ENCODE peak calls at places on chromosomes 6 and 20, in eight cellular contexts. F, D, X, A, E, Q, U and O are unnamed samples.

GRCh38 chr20:64156886-64157875 is 7.1 kb upstream of the MYT1 start:
- DNase-seq in F (no peak), D (no peak), X (no peak), A (no peak), E (no peak), Q (no peak), U (no peak), O (peak; percentile 50)

GRCh38 chr6:168326294-168327261 is 7.0 kb upstream of the DACT2 start:
- DNase-seq in F (no peak), D (no peak), X (no peak), A (no peak), E (no peak), Q (peak; percentile 99), U (no peak), O (no peak)

GRCh38 chr6:26031151-26031594 is 56.1 kb upstream of the HFE start:
- DNase-seq in F (no peak), D (no peak), X (no peak), A (no peak), E (no peak), Q (no peak), U (no peak), O (no peak)

GRCh38 chr6:134529921-134530320 is 212.0 kb upstream of the SGK1 start:
- DNase-seq in F (no peak), D (no peak), X (no peak), A (no peak), E (peak; percentile 28), Q (peak; percentile 93), U (no peak), O (no peak)

GRCh38 chr20:46073024-46073423 is 16.7 kb downstream of the NCOA5 start:
- DNase-seq in F (no peak), D (no peak), X (no peak), A (no peak), E (no peak), Q (no peak), U (no peak), O (no peak)

GRCh38 chr6:143063631-143064030 is 2.9 kb downstream of the AIG1 start:
- DNase-seq in F (no peak), D (no peak), X (no peak), A (no peak), E (no peak), Q (no peak), U (no peak), O (no peak)

GRCh38 chr20:13821876-13822275 is 37.0 kb downstream of the NDUFAF5 start:
- DNase-seq in F (no peak), D (no peak), X (no peak), A (no peak), E (no peak), Q (no peak), U (no peak), O (no peak)

GRCh38 chr6:108453601-108454157 is 107.0 kb upstream of the FOXO3 start:
- DNase-seq in F (no peak), D (no peak), X (no peak), A (no peak), E (no peak), Q (no peak), U (no peak), O (no peak)

GRCh38 chr6:104109806-104110205 is 749.9 kb downstream of the HACE1 start:
- DNase-seq in F (no peak), D (no peak), X (no peak), A (no peak), E (no peak), Q (no peak), U (no peak), O (no peak)

GRCh38 chr20:50651676-50652075 is 39.7 kb downstream of the RIPOR3 start:
- DNase-seq in F (no peak), D (no peak), X (no peak), A (no peak), E (no peak), Q (no peak), U (no peak), O (no peak)

DNA sequence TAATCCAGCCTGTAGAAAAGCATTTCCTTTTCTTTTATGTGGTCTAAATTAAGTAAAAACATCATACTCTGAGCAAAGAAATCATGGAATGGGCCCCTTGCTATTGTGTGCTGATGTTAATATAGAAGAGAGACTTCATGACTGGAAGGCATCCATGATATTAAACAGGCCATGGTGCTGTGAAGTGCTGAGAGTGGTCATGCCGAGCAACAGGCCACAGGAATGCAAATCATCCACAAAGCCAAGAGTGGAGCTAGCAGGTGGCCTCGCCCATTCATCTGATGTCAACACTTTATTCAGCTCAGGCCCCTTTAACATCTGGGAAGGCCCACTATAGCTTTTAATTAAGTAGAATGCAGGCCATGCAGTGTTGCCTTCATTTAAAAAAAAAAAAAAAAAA is 115.2 kb upstream of the HMGCLL1 start:
- DNase-seq in F (no peak), D (no peak), X (no peak), A (no peak), E (no peak), Q (no peak), U (no peak), O (no peak)
- TF ChIP-seq EP300 in F (no peak), D (no peak), X (no peak), A (no peak), E (no peak), Q (no peak), U (no peak), O (no peak)

GRCh38 chr6:170306324-170307079 is at the start of gene FAM120B:
- DNase-seq in F (peak; percentile 98), D (peak; percentile 99), X (peak; percentile 92), A (peak; percentile 98), E (peak; percentile 81), Q (peak; percentile 94), U (peak; percentile 98), O (peak; percentile 98)

GRCh38 chr6:170307080-170307545 is 555 bp downstream of the FAM120B start:
- DNase-seq in F (peak; percentile 48), D (no peak), X (no peak), A (no peak), E (no peak), Q (no peak), U (no peak), O (no peak)

GRCh38 chr6:170301184-170301583 is 5.4 kb upstream of the FAM120B start:
- DNase-seq in F (no peak), D (no peak), X (no peak), A (no peak), E (no peak), Q (no peak), U (no peak), O (no peak)

GRCh38 chr6:170308761-170309160 is 2.2 kb downstream of the FAM120B start:
- DNase-seq in F (no peak), D (no peak), X (no peak), A (no peak), E (no peak), Q (no peak), U (no peak), O (no peak)

DNA sequence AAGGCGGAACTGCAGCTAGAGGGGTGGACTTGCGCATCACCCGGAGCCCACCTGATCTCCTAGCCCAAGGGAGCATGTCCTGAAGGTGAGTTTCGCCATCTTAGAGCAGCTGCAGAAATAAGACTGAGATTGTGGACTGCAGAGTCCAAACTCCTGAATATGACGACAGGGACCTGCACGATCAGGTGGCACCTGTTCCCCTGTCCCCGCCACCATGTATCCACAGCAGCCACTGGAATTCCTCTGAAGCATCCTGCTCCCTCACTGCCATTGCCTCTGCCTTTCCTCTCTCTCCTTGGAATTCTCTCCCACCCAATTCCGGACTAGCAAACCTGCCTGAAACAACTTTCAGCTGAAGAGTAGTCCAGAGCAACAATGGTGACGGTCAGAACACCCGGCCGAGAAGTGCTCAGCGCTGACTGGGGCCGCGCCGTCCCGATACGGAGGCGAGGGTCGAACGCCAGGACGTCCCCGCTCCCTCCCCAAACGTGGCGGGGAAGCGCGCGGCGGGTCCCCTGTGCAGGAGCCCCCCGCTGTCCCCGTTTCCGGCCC is 710 bp upstream of the FAM120B start:
- DNase-seq in F (peak; percentile 24), D (no peak), X (no peak), A (no peak), E (no peak), Q (no peak), U (no peak), O (no peak)
- H3K27ac ChIP-seq in F (no peak overlapping the region), D (peak overlapping the region; percentile 23), X (peak overlapping the region; percentile 56), A (peak overlapping the region; percentile 91), E (peak overlapping the region; percentile 100), Q (peak overlapping the region; percentile 36), U (peak overlapping the region; percentile 94), O (peak overlapping the region; percentile 85)

DNA sequence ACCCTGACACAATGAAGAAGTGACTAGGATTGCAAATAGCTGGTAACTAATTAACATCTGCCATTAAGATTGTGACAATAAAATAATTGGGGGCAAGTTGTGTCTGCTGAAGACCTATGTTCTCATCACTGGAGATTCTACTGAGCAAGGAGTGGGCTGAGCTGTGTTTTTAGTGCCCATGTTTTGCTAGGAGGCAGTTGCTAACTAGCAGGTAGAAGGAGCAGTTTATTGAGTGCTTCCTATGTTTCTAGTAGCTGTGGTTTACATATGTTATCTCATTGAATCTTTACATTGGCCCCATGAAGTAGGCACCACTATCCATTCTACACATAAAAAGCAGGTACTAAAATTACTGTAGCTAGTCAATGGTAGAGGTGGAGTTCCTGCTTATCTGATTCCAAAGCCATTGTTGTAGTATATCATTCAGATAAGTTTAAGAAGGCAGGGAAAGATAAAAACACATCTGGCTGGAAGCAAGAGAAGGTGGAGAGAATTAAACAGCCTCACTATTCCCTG is 2.8 kb upstream of the MEP1A start:
- DNase-seq in F (no peak), D (no peak), X (no peak), A (no peak), E (no peak), Q (no peak), U (no peak), O (no peak)
- TF ChIP-seq EP300 in F (no peak), D (no peak), X (no peak), A (no peak), E (no peak), Q (no peak), U (no peak), O (no peak)

GRCh38 chr6:2633763-2634150 is 117.0 kb downstream of the MYLK4 start:
- DNase-seq in F (no peak), D (no peak), X (no peak), A (no peak), E (no peak), Q (no peak), U (no peak), O (no peak)

GRCh38 chr6:2632943-2633584 is 117.7 kb downstream of the MYLK4 start:
- DNase-seq in F (no peak), D (no peak), X (no peak), A (no peak), E (no peak), Q (no peak), U (no peak), O (no peak)

GRCh38 chr6:2632368-2632767 is 118.4 kb downstream of the MYLK4 start:
- DNase-seq in F (no peak), D (no peak), X (no peak), A (no peak), E (no peak), Q (no peak), U (no peak), O (no peak)

GRCh38 chr6:2630362-2630761 is 120.4 kb downstream of the MYLK4 start:
- DNase-seq in F (peak; percentile 65), D (peak; percentile 17), X (no peak), A (no peak), E (peak; percentile 64), Q (peak; percentile 79), U (no peak), O (no peak)

DNA sequence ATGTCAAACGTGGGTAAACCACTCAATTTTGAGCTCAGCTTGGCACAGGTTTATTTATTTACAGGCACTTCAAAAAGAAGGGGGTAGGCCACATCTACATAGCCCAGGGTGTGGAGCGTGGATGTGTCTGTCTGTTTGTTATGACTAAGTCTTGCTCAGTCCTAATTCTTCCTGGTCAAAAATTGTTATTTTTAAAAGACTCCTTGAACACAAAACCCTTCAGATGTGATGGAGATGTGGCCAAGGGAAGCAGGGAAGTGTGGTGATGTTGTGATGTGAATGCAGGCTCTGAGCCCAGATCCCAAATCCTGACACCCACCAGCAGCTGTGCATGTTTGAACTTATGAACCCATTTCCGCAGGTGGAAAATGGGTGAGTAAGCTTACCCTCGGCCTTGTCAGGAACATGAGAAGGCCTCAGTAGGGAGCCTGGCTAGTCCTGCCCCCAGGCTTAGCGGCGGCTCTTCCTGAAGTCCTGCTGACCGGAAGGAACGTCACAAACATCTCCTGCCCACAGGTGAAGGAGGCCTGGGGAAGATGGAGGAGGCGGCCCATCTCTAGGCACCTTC is 119.7 kb downstream of the MYLK4 start:
- DNase-seq in F (no peak), D (no peak), X (no peak), A (no peak), E (no peak), Q (no peak), U (no peak), O (no peak)
- H3K27ac ChIP-seq in F (no peak overlapping the region), D (no peak overlapping the region), X (peak overlapping the region; percentile 66), A (no peak overlapping the region), E (peak overlapping the region; percentile 95), Q (no peak overlapping the region), U (no peak overlapping the region), O (no peak overlapping the region)